ENCODE peak calls at places on chromosomes 6 and 20, in ten cellular contexts. I is NCI-H2171 treated with DMSO at 0.1 percent for 48 hours; H is stimulated activated CD4-positive, alpha-beta T cell treated with anti-CD3 and anti-CD28 coated beads, Interleukin-1b, Interleukin-23, amount 100 ng/mL, for 1 hour; Z is effector memory CD8-positive, alpha-beta T cell; U is cerebellum; Q is AG04450; B is activated naive CD8-positive, alpha-beta T cell treated with anti-CD3 and anti-CD28 coated beads, Interleukin-2, amount 50 U/mL, for 24 hours; W is nucleus accumbens; V is AG10803; S is EH. A is an unnamed sample.

GRCh38 chr20:51178153-51178552 is 155.2 kb upstream of the KCNG1 start:
- DNase-seq in B (no peak), H (no peak), S (no peak), U (no peak), Z (no peak), I (no peak), Q (no peak), W (no peak), V (no peak), A (peak; percentile 81)

GRCh38 chr6:4941782-4942672 is 61.8 kb downstream of the RPP40 start:
- DNase-seq in I (peak; percentile 92), Z (peak; percentile 18), B (peak; percentile 28), U (peak; percentile 34), W (no peak), S (peak; percentile 99), H (no peak), Q (peak; percentile 85), V (peak; percentile 97), A (no peak)

GRCh38 chr6:166775180-166775922 is 148.3 kb upstream of the RPS6KA2 start:
- DNase-seq in H (no peak), Z (peak; percentile 66), U (peak; percentile 66), S (peak; percentile 65), I (peak; percentile 71), V (peak; percentile 72), B (peak; percentile 50), Q (peak; percentile 52), W (no peak), A (peak; percentile 87)

GRCh38 chr20:46145646-46146045 is 27.5 kb downstream of the CD40 start:
- DNase-seq in W (no peak), S (no peak), V (no peak), H (no peak), U (peak; percentile 57), B (no peak), Q (no peak), I (peak; percentile 98), Z (no peak), A (no peak)

GRCh38 chr20:58651823-58652605 is 931 bp downstream of the STX16 start:
- DNase-seq in W (no peak), S (peak; percentile 78), H (peak; percentile 28), B (peak; percentile 56), U (peak; percentile 35), Q (no peak), Z (peak; percentile 56), I (peak; percentile 51), V (peak; percentile 71), A (peak; percentile 68)

GRCh38 chr20:58008413-58008812 is 220.0 kb downstream of the ANKRD60 start:
- DNase-seq in H (no peak), V (no peak), Z (no peak), W (no peak), B (no peak), Q (no peak), I (no peak), U (no peak), S (no peak), A (no peak)

GRCh38 chr6:165618241-165618640 is 44.8 kb downstream of the PDE10A start:
- DNase-seq in S (no peak), W (no peak), H (no peak), Z (no peak), I (no peak), Q (no peak), U (no peak), B (no peak), V (no peak), A (no peak)

GRCh38 chr20:50523552-50524167 is 13.5 kb downstream of the PTPN1 start:
- DNase-seq in V (no peak), I (peak; percentile 41), U (no peak), S (no peak), B (no peak), H (no peak), W (no peak), Z (no peak), Q (no peak), A (no peak)

GRCh38 chr6:91083226-91083625 is 496.4 kb upstream of the MAP3K7 start:
- DNase-seq in S (no peak), Z (no peak), B (no peak), V (peak; percentile 33), W (no peak), Q (no peak), U (no peak), H (no peak), I (no peak), A (no peak)

GRCh38 chr6:155188707-155189496 is 74.9 kb upstream of the CLDN20 start:
- DNase-seq in W (no peak), Q (peak; percentile 96), U (no peak), V (peak; percentile 99), H (no peak), S (peak; percentile 97), B (no peak), I (no peak), Z (no peak), A (no peak)

GRCh38 chr6:150752409-150752808 is 113.1 kb upstream of the MTHFD1L start:
- DNase-seq in I (no peak), S (no peak), Z (no peak), H (no peak), V (no peak), B (no peak), Q (no peak), W (no peak), U (no peak), A (no peak)

GRCh38 chr6:30618270-30618787 is 689 bp downstream of the MRPS18B start:
- DNase-seq in U (no peak), H (no peak), B (no peak), S (no peak), Z (no peak), V (peak; percentile 48), Q (no peak), I (peak; percentile 48), W (no peak), A (no peak)

GRCh38 chr6:168584671-168585070 is 143.7 kb downstream of the SMOC2 start:
- DNase-seq in Z (no peak), V (no peak), I (no peak), H (no peak), Q (no peak), U (no peak), W (no peak), B (no peak), S (no peak), A (no peak)

GRCh38 chr20:17566345-17566744 is 3.5 kb upstream of the DSTN start:
- DNase-seq in Q (no peak), H (no peak), U (no peak), V (no peak), I (no peak), S (no peak), B (no peak), Z (no peak), W (no peak), A (no peak)

GRCh38 chr20:51442602-51443001 is 99.9 kb downstream of the NFATC2 start:
- DNase-seq in S (no peak), B (no peak), Q (no peak), V (no peak), W (no peak), H (no peak), I (no peak), U (no peak), Z (no peak), A (no peak)

GRCh38 chr20:37552415-37552814 is 24.7 kb upstream of the BLCAP start:
- DNase-seq in W (no peak), V (peak; percentile 26), S (peak; percentile 58), Q (no peak), Z (no peak), B (no peak), I (no peak), U (no peak), H (no peak), A (no peak)

GRCh38 chr6:38391206-38391908 is 248.4 kb downstream of the BTBD9 start:
- DNase-seq in B (no peak), Q (no peak), H (no peak), W (no peak), Z (no peak), I (peak; percentile 29), V (no peak), U (no peak), S (peak; percentile 59), A (no peak)

GRCh38 chr6:143999406-143999805 is 8.7 kb downstream of the PLAGL1 start:
- DNase-seq in B (no peak), Q (peak; percentile 20), S (peak; percentile 64), Z (no peak), U (no peak), V (peak; percentile 47), I (no peak), W (no peak), H (no peak), A (no peak)

GRCh38 chr6:167827062-167827587 is 414 bp downstream of the AFDN start:
- DNase-seq in S (peak; percentile 41), B (peak; percentile 18), H (no peak), U (peak; percentile 36), I (no peak), V (peak; percentile 16), Z (no peak), Q (no peak), W (no peak), A (no peak)

GRCh38 chr6:40910260-40910893 is 128.6 kb downstream of the UNC5CL start:
- DNase-seq in B (no peak), Z (no peak), S (no peak), I (no peak), H (no peak), W (no peak), Q (no peak), U (no peak), V (no peak), A (no peak)

GRCh38 chr20:37948956-37949355 is 46.0 kb downstream of the VSTM2L start:
- DNase-seq in B (no peak), Z (no peak), I (no peak), Q (no peak), H (no peak), S (peak; percentile 5), V (peak; percentile 3), U (no peak), W (no peak), A (no peak)

GRCh38 chr20:62735331-62735821 is 26.7 kb downstream of the NTSR1 start:
- DNase-seq in V (no peak), H (no peak), U (no peak), B (peak; percentile 28), I (no peak), W (no peak), S (no peak), Q (no peak), Z (no peak), A (no peak)

GRCh38 chr6:127300411-127300810 is 33.7 kb downstream of the RNF146 start:
- DNase-seq in S (peak; percentile 95), W (no peak), B (no peak), V (peak; percentile 92), I (peak; percentile 56), Q (peak; percentile 72), H (no peak), Z (no peak), U (no peak), A (no peak)

GRCh38 chr6:42279966-42280629 is 62.4 kb upstream of the MRPS10 start:
- DNase-seq in W (no peak), Q (no peak), U (no peak), Z (no peak), V (peak; percentile 38), S (peak; percentile 48), B (no peak), H (no peak), I (no peak), A (peak; percentile 72)

GRCh38 chr6:105474234-105474633 is 71.4 kb upstream of the PREP start:
- DNase-seq in Q (no peak), W (no peak), B (no peak), S (no peak), U (no peak), V (peak; percentile 80), Z (no peak), H (no peak), I (no peak), A (no peak)

GRCh38 chr20:11697055-11697454 is 220.6 kb upstream of the BTBD3 start:
- DNase-seq in I (no peak), Z (no peak), W (no peak), B (no peak), V (no peak), U (no peak), S (no peak), Q (no peak), H (no peak), A (no peak)

GRCh38 chr6:5331860-5332442 is 70.6 kb downstream of the FARS2 start:
- DNase-seq in V (no peak), W (no peak), I (no peak), S (no peak), H (no peak), Q (no peak), U (no peak), Z (no peak), B (no peak), A (no peak)

GRCh38 chr6:41768545-41769308 is 11.0 kb downstream of the FRS3 start:
- DNase-seq in S (no peak), Z (no peak), B (no peak), V (no peak), W (no peak), Q (no peak), H (no peak), I (no peak), U (no peak), A (no peak)